ENCODE peak calls at places on chromosome 13, in nine cellular contexts. N is adrenal gland, X is heart left ventricle, L is tibial nerve, Y is uterus, U is upper lobe of left lung, V is transverse colon, P is spleen, C is IMR-90. E is an unnamed sample.
A peak's percentile ranks its signal among the peaks of the same experiment; 100 is the strongest.

GRCh38 chr13:38879278-38879677 is 111.4 kb downstream of the STOML3 start:
- DNase-seq in P (no peak), X (no peak), U (no peak), Y (no peak), V (no peak), L (no peak), N (no peak), C (no peak), E (no peak)

GRCh38 chr13:98890186-98890585 is 87.7 kb downstream of the DOCK9 start:
- DNase-seq in X (no peak), L (peak; percentile 22), P (no peak), V (no peak), Y (peak; percentile 62), U (no peak), C (peak; percentile 74), N (no peak), E (no peak)

GRCh38 chr13:64078025-64078424 is 2662.4 kb upstream of the PCDH20 start:
- DNase-seq in X (no peak), U (no peak), Y (no peak), L (no peak), N (no peak), V (no peak), C (no peak), P (no peak), E (no peak)

GRCh38 chr13:104968876-104969275 is 1566.6 kb downstream of the EFNB2 start:
- DNase-seq in C (no peak), U (no peak), L (no peak), N (no peak), X (no peak), P (no peak), Y (no peak), V (no peak), E (no peak)

GRCh38 chr13:83780201-83780600 is 102.1 kb downstream of the SLITRK1 start:
- DNase-seq in X (no peak), P (no peak), V (no peak), U (no peak), Y (no peak), N (no peak), L (no peak), C (peak; percentile 15), E (no peak)

GRCh38 chr13:44045179-44045562 is 165.5 kb downstream of the LACC1 start:
- DNase-seq in Y (no peak), U (no peak), C (no peak), P (no peak), V (no peak), L (no peak), N (no peak), X (no peak), E (no peak)

GRCh38 chr13:73254827-73255226 is 196.0 kb downstream of the KLF5 start:
- DNase-seq in P (no peak), Y (no peak), N (no peak), V (no peak), U (no peak), X (no peak), C (no peak), L (no peak), E (no peak)

GRCh38 chr13:54591540-54591939 is 1562.9 kb downstream of the OLFM4 start:
- DNase-seq in Y (no peak), P (no peak), V (no peak), X (no peak), N (no peak), U (no peak), L (no peak), C (no peak), E (no peak)

GRCh38 chr13:44312898-44313551 is 60.6 kb upstream of the SERP2 start:
- DNase-seq in C (peak; percentile 95), Y (no peak), U (no peak), N (no peak), P (no peak), L (no peak), X (no peak), V (no peak), E (no peak)

GRCh38 chr13:45356966-45357689 is 16.1 kb upstream of the TPT1 start:
- DNase-seq in V (no peak), L (no peak), P (no peak), N (no peak), U (no peak), Y (no peak), X (no peak), C (no peak), E (no peak)

GRCh38 chr13:97549201-97549600 is 115.2 kb downstream of the RAP2A start:
- DNase-seq in L (no peak), X (no peak), U (no peak), Y (no peak), N (no peak), P (no peak), V (no peak), C (no peak), E (no peak)

GRCh38 chr13:107834717-107835116 is 380.6 kb downstream of the LIG4 start:
- DNase-seq in V (no peak), U (no peak), C (peak; percentile 31), P (no peak), X (no peak), Y (no peak), N (no peak), L (no peak), E (no peak)

GRCh38 chr13:33686772-33687480 is 131.0 kb upstream of the RFC3 start:
- DNase-seq in Y (no peak), P (no peak), V (no peak), L (no peak), U (no peak), N (no peak), X (no peak), C (no peak), E (no peak)

GRCh38 chr13:79481685-79482052 is 714 bp downstream of the NDFIP2 start:
- DNase-seq in U (no peak), Y (no peak), C (no peak), P (no peak), V (peak; percentile 44), L (no peak), X (no peak), N (no peak), E (peak; percentile 28)

GRCh38 chr13:93726173-93727019 is 499.8 kb downstream of the GPC6 start:
- DNase-seq in Y (no peak), V (no peak), U (no peak), N (no peak), L (no peak), X (no peak), C (no peak), P (no peak), E (no peak)

GRCh38 chr13:75792526-75793187 is 156.5 kb downstream of the LMO7 start:
- DNase-seq in X (no peak), U (no peak), C (peak; percentile 56), N (no peak), L (no peak), Y (no peak), P (no peak), V (peak; percentile 27), E (peak; percentile 42)
- TF ChIP-seq POLR2A in X (no peak), U (no peak), C (no peak), N (no peak), L (no peak), Y (no peak), P (no peak), V (no peak), E (no peak)

GRCh38 chr13:41916173-41916954 is 44.5 kb downstream of the VWA8 start:
- DNase-seq in X (no peak), C (peak; percentile 95), L (no peak), Y (no peak), V (no peak), N (no peak), U (no peak), P (no peak), E (no peak)
- H3K4me3 ChIP-seq in X (no peak overlapping the region), C (no peak overlapping the region), L (no peak overlapping the region), Y (no peak overlapping the region), V (no peak overlapping the region), N (no peak overlapping the region), U (no peak overlapping the region), P (no peak overlapping the region), E (no peak overlapping the region)

GRCh38 chr13:76741624-76742023 is 144.6 kb downstream of the KCTD12 start:
- DNase-seq in N (no peak), U (no peak), X (no peak), V (no peak), P (no peak), C (peak; percentile 78), Y (no peak), L (no peak), E (no peak)

GRCh38 chr13:76751278-76751677 is 134.9 kb downstream of the KCTD12 start:
- DNase-seq in U (no peak), P (no peak), Y (no peak), V (no peak), X (no peak), N (no peak), L (no peak), C (no peak), E (no peak)

DNA sequence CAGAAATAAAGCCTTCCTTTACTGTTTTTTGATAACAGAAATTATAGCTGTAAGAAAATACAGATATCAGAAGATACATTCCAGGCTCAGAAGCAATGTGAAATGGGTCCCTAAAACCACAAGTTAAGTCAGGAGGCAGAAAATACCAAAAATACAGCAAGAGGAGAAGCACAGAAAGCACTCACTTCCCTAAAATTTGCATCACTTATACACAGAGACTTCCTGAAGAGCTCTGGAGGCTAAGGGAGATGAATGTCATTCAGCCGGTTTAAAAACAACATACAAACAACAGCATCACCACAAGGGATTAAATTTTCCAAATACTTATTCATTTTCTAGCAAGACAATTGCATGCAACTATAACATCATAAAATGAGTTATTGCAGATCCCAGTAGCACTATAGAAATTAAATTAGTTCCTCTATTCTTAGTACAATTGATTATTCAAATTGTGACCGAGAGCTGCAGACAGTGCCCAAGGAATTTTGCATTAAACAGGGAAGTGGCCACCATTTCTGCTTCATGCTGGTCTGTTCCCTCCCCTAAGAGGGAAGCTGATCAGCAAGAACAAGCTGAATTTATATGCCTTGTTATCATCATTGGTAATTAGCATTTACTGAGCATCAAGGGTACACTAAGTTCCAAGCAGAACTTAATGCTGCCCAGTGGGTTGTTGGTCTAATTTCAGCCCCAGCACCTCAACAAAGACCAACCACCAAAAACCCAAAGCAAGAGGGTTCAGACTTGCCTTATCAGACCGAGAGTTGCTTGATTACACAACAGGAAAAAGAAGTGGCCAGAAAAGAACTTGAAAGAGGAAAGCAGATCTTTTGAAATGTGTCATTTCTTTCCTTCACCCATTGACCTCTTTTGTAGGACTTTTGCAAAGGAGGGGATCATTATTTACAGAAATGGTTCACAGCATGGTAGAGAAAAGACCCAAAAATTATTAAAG is 140.7 kb downstream of the KCTD12 start:
- DNase-seq in X (no peak), U (no peak), C (no peak), N (no peak), P (no peak), L (no peak), V (no peak), Y (no peak), E (no peak)
- TF ChIP-seq POLR2A in X (no peak), U (no peak), C (no peak), N (no peak), P (no peak), L (no peak), V (no peak), Y (no peak), E (no peak)

DNA sequence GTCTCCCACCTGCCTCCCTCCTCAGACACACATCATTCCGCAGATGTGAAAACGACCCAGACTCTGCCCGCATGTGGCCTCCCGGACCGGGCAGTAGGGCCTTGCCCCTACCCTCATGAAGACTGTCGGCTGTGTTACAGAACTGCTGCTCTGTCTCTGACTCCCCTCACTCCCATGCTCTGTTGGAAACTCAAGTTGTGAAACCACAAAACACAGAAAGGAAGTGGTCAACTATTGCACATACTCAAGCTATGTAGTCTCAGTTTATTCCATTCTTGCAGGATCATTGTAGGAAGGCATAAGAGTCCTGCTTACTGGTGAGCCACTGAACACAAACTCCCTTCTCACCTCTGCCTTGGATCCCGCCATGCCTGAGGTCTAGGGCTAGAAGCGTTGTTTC is 129.6 kb downstream of the DLEU7 start:
- DNase-seq in Y (no peak), X (no peak), N (no peak), P (peak; percentile 79), U (peak; percentile 50), C (peak; percentile 59), L (no peak), V (peak; percentile 8), E (no peak)
- H3K4me3 ChIP-seq in Y (no peak overlapping the region), X (no peak overlapping the region), N (no peak overlapping the region), P (no peak overlapping the region), U (no peak overlapping the region), C (no peak overlapping the region), L (no peak overlapping the region), V (no peak overlapping the region), E (no peak overlapping the region)

E was measured in body of pancreas.